ENCODE peak calls at places on chromosomes 13 and 19, in seven cellular contexts. O is GM23248; G is stimulated activated CD4-positive, alpha-beta T cell treated with anti-CD3 and anti-CD28 coated beads, Interleukin-12 subunit alpha, Interleukin-12 subunit beta, amount 100 ng/mL, for 48 hours; N is skeletal muscle cell; E is renal cortical epithelial cell; Y is COR-L47; U is activated naive CD8-positive, alpha-beta T cell treated with anti-CD3 and anti-CD28 coated beads, Interleukin-2, amount 50 U/mL, for 24 hours. S is an unnamed sample.

GRCh38 chr19:10217085-10217484 is 14.0 kb downstream of the S1PR2 start:
- DNase-seq in O (no peak), G (no peak), N (no peak), E (no peak), Y (no peak), U (no peak), S (no peak)

GRCh38 chr19:32997716-32998355 is 25.8 kb downstream of the FAAP24 start:
- DNase-seq in O (no peak), G (no peak), N (no peak), E (no peak), Y (no peak), U (no peak), S (no peak)

GRCh38 chr13:85853161-85853894 is 54.1 kb upstream of the SLITRK6 start:
- DNase-seq in O (no peak), G (no peak), N (no peak), E (no peak), Y (no peak), U (no peak), S (no peak)

GRCh38 chr19:18044825-18045304 is 36.9 kb downstream of the ARRDC2 start:
- DNase-seq in O (peak), G (peak), N (peak), E (peak), Y (no peak), U (peak), S (no peak)

GRCh38 chr19:6092329-6093286 is 17.7 kb downstream of the RFX2 start:
- DNase-seq in O (peak), G (no peak), N (no peak), E (peak), Y (peak), U (no peak), S (peak)

GRCh38 chr19:8085606-8086464 is 33.3 kb downstream of the CCL25 start:
- DNase-seq in O (no peak), G (no peak), N (no peak), E (no peak), Y (no peak), U (no peak), S (peak)

GRCh38 chr19:12982648-12983047 is 12.6 kb upstream of the NFIX start:
- DNase-seq in O (no peak), G (no peak), N (no peak), E (no peak), Y (no peak), U (no peak), S (no peak)

GRCh38 chr13:41596190-41596589 is 138.8 kb downstream of the RGCC start:
- DNase-seq in O (no peak), G (no peak), N (no peak), E (no peak), Y (no peak), U (no peak), S (no peak)

GRCh38 chr19:36183455-36183741 is 31.1 kb downstream of the ZNF565 start:
- DNase-seq in O (no peak), G (no peak), N (no peak), E (no peak), Y (no peak), U (no peak), S (no peak)

GRCh38 chr19:39845621-39846175 is 481 bp downstream of the FBL start:
- DNase-seq in O (peak), G (no peak), N (no peak), E (no peak), Y (peak), U (no peak), S (no peak)

GRCh38 chr19:5891938-5892771 is 11.4 kb downstream of the NDUFA11 start:
- DNase-seq in O (peak), G (no peak), N (no peak), E (no peak), Y (no peak), U (peak), S (peak)

GRCh38 chr13:74361274-74361673 is 227.1 kb upstream of the KLF12 start:
- DNase-seq in O (no peak), G (no peak), N (no peak), E (no peak), Y (no peak), U (no peak), S (no peak)

GRCh38 chr13:113801289-113801961 is 42.4 kb downstream of the TMEM255B start:
- DNase-seq in O (no peak), G (no peak), N (no peak), E (no peak), Y (no peak), U (no peak), S (no peak)

GRCh38 chr19:14030997-14031718 is 404 bp upstream of the IL27RA start:
- DNase-seq in O (no peak), G (no peak), N (no peak), E (no peak), Y (no peak), U (no peak), S (no peak)

GRCh38 chr13:33606692-33607091 is 211.3 kb upstream of the RFC3 start:
- DNase-seq in O (peak), G (no peak), N (no peak), E (peak), Y (peak), U (no peak), S (peak)

GRCh38 chr13:65504213-65504612 is 1725.9 kb downstream of the PCDH9 start:
- DNase-seq in O (no peak), G (no peak), N (no peak), E (no peak), Y (no peak), U (no peak), S (no peak)

GRCh38 chr13:110949628-110950027 is 34.8 kb upstream of the ANKRD10 start:
- DNase-seq in O (peak), G (no peak), N (no peak), E (no peak), Y (no peak), U (no peak), S (no peak)

GRCh38 chr19:31296741-31297390 is 52.4 kb downstream of the TSHZ3 start:
- DNase-seq in O (no peak), G (no peak), N (no peak), E (no peak), Y (no peak), U (no peak), S (no peak)

GRCh38 chr19:9323557-9323918 is 441 bp upstream of the ZNF559 start:
- DNase-seq in O (peak), G (peak), N (peak), E (peak), Y (peak), U (peak), S (peak)

GRCh38 chr19:48533770-48534169 is 18.2 kb upstream of the SULT2B1 start:
- DNase-seq in O (no peak), G (no peak), N (no peak), E (no peak), Y (no peak), U (no peak), S (no peak)

GRCh38 chr13:98564204-98564603 is 12.7 kb downstream of the STK24 start:
- DNase-seq in O (peak), G (no peak), N (no peak), E (no peak), Y (no peak), U (no peak), S (no peak)

GRCh38 chr19:14381689-14382474 is 638 bp downstream of the ADGRE5 start:
- DNase-seq in O (peak), G (peak), N (no peak), E (peak), Y (no peak), U (peak), S (no peak)

GRCh38 chr13:21739771-21740170 is 68.9 kb downstream of the FGF9 start:
- DNase-seq in O (no peak), G (no peak), N (no peak), E (no peak), Y (no peak), U (no peak), S (no peak)

GRCh38 chr13:22357132-22357531 is 686.3 kb downstream of the FGF9 start:
- DNase-seq in O (no peak), G (no peak), N (peak), E (peak), Y (no peak), U (no peak), S (no peak)

GRCh38 chr13:40060318-40061007 is 405.0 kb downstream of the COG6 start:
- DNase-seq in O (peak), G (peak), N (peak), E (peak), Y (no peak), U (peak), S (no peak)

GRCh38 chr13:112245959-112246358 is 130.2 kb upstream of the SPACA7 start:
- DNase-seq in O (no peak), G (no peak), N (no peak), E (no peak), Y (no peak), U (no peak), S (no peak)

GRCh38 chr19:12834976-12835757 is 788 bp upstream of the RTBDN start:
- DNase-seq in O (peak), G (no peak), N (no peak), E (no peak), Y (peak), U (peak), S (no peak)

GRCh38 chr13:97568850-97569249 is 134.9 kb downstream of the RAP2A start:
- DNase-seq in O (no peak), G (no peak), N (no peak), E (no peak), Y (no peak), U (no peak), S (no peak)

GRCh38 chr19:57363734-57364181 is 407 bp downstream of the TRAPPC2B start:
- DNase-seq in O (peak), G (no peak), N (no peak), E (no peak), Y (no peak), U (no peak), S (no peak)

GRCh38 chr19:48818234-48818823 is 7.5 kb upstream of the BCAT2 start:
- DNase-seq in O (no peak), G (no peak), N (no peak), E (no peak), Y (peak), U (no peak), S (no peak)

GRCh38 chr19:18596752-18597157 is 8.2 kb downstream of the REX1BD start:
- DNase-seq in O (peak), G (no peak), N (no peak), E (no peak), Y (no peak), U (peak), S (no peak)

GRCh38 chr19:48302600-48302959 is 22.8 kb upstream of the EMP3 start:
- DNase-seq in O (no peak), G (no peak), N (no peak), E (no peak), Y (no peak), U (no peak), S (no peak)

GRCh38 chr13:31731923-31732322 is 7.4 kb upstream of the RXFP2 start:
- DNase-seq in O (no peak), G (no peak), N (no peak), E (no peak), Y (no peak), U (no peak), S (no peak)

GRCh38 chr13:102696465-102696864 is 1.6 kb upstream of the METTL21C start:
- DNase-seq in O (no peak), G (no peak), N (no peak), E (no peak), Y (no peak), U (no peak), S (no peak)

GRCh38 chr13:111253334-111253872 is 67.0 kb upstream of the TEX29 start:
- DNase-seq in O (peak), G (no peak), N (no peak), E (no peak), Y (no peak), U (no peak), S (no peak)

S was measured in NCI-H460.